ENCODE peak calls at places on chromosome X, in eight cellular contexts. W is endothelial cell of umbilical vein, V is heart left ventricle, K is IMR-90, D is uterus, N is sigmoid colon, O is adrenal gland, Y is A549. R is an unnamed sample.
A peak's percentile ranks its signal among the peaks of the same experiment; 100 is the strongest.

GRCh38 chrX:51376672-51377071 is 44.0 kb downstream of the NUDT10 start:
- DNase-seq in V (no peak), O (no peak), D (no peak), N (no peak), W (no peak), K (no peak), Y (no peak), R (no peak)

GRCh38 chrX:37989304-37989703 is 17.0 kb upstream of the SYTL5 start:
- DNase-seq in V (no peak), O (no peak), K (no peak), Y (no peak), N (no peak), D (no peak), W (no peak), R (no peak)

GRCh38 chrX:130024127-130024526 is 41.7 kb downstream of the BCORL1 start:
- DNase-seq in W (peak; percentile 28), O (peak; percentile 85), Y (peak; percentile 40), D (peak; percentile 68), K (peak; percentile 17), N (peak; percentile 86), V (peak; percentile 81), R (peak; percentile 63)

GRCh38 chrX:129534816-129535578 is 5.1 kb upstream of the OCRL start:
- DNase-seq in V (no peak), D (no peak), K (peak; percentile 60), W (no peak), N (no peak), Y (no peak), O (no peak), R (no peak)

GRCh38 chrX:23513121-23513520 is 154.2 kb upstream of the PRDX4 start:
- DNase-seq in Y (no peak), K (no peak), O (no peak), N (no peak), D (no peak), W (no peak), V (no peak), R (no peak)

GRCh38 chrX:49754238-49754857 is 58.6 kb upstream of the PAGE1 start:
- DNase-seq in N (peak; percentile 64), D (peak; percentile 42), K (peak; percentile 28), Y (peak; percentile 4), W (peak; percentile 32), O (peak; percentile 58), V (no peak), R (peak; percentile 59)

GRCh38 chrX:72308209-72308565 is 2.5 kb upstream of the CITED1 start:
- DNase-seq in V (no peak), N (no peak), K (no peak), D (no peak), W (no peak), Y (no peak), O (no peak), R (no peak)

GRCh38 chrX:22059800-22060199 is 27.7 kb downstream of the PHEX start:
- DNase-seq in D (no peak), Y (no peak), N (no peak), K (no peak), O (no peak), W (no peak), V (no peak), R (no peak)

GRCh38 chrX:17860811-17861495 is at the start of gene RAI2:
- DNase-seq in W (no peak), N (peak; percentile 72), V (peak; percentile 61), D (peak; percentile 71), O (peak; percentile 30), K (no peak), Y (no peak), R (peak; percentile 50)

GRCh38 chrX:8960809-8961413 is 73.0 kb downstream of the FAM9B start:
- DNase-seq in O (no peak), D (no peak), W (no peak), Y (no peak), K (no peak), V (no peak), N (no peak), R (no peak)

GRCh38 chrX:113399501-113400192 is 559.0 kb upstream of the AMOT start:
- DNase-seq in W (peak; percentile 49), N (no peak), D (no peak), K (no peak), O (no peak), Y (no peak), V (no peak), R (no peak)

GRCh38 chrX:109472939-109473713 is 8.8 kb downstream of the GUCY2F start:
- DNase-seq in D (no peak), O (peak; percentile 33), K (peak; percentile 31), Y (no peak), V (no peak), N (no peak), W (peak; percentile 77), R (peak; percentile 15)

GRCh38 chrX:1451676-1452496 is 823 bp downstream of the ASMTL start:
- DNase-seq in O (no peak), Y (no peak), D (peak; percentile 44), W (no peak), K (no peak), N (peak; percentile 80), V (no peak), R (peak; percentile 11)

GRCh38 chrX:12974217-12974796 is 603 bp upstream of the TMSB4X start:
- DNase-seq in N (peak; percentile 83), V (peak; percentile 81), W (peak; percentile 58), Y (peak; percentile 60), D (peak; percentile 73), O (peak; percentile 59), K (peak; percentile 54), R (peak; percentile 28)

GRCh38 chrX:51608766-51609165 is 9.9 kb downstream of the CENPVL3 start:
- DNase-seq in K (peak; percentile 2), N (no peak), W (no peak), O (no peak), D (no peak), Y (no peak), V (no peak), R (no peak)

GRCh38 chrX:41459714-41460113 is 12.6 kb downstream of the NYX start:
- DNase-seq in V (no peak), Y (no peak), N (no peak), D (no peak), K (peak; percentile 28), W (no peak), O (no peak), R (no peak)

GRCh38 chrX:132488819-132489255 is at the start of gene MBNL3:
- DNase-seq in O (peak; percentile 56), D (peak; percentile 51), V (peak; percentile 70), K (peak; percentile 5), N (peak; percentile 64), W (peak; percentile 43), Y (no peak), R (peak; percentile 68)

GRCh38 chrX:78019586-78020483 is 50.4 kb upstream of the PGAM4 start:
- DNase-seq in O (no peak), N (no peak), Y (no peak), K (no peak), V (no peak), D (no peak), W (no peak), R (no peak)

GRCh38 chrX:154436597-154437397 is at the start of gene GDI1:
- DNase-seq in V (peak; percentile 82), W (no peak), K (peak; percentile 22), O (peak; percentile 43), Y (peak; percentile 58), N (peak; percentile 82), D (no peak), R (no peak)

GRCh38 chrX:121103381-121103780 is 56.0 kb downstream of the GLUD2 start:
- DNase-seq in D (no peak), W (no peak), N (no peak), O (no peak), V (no peak), Y (no peak), K (no peak), R (no peak)

GRCh38 chrX:12950851-12951589 is 23.9 kb upstream of the TMSB4X start:
- DNase-seq in N (no peak), K (no peak), V (peak; percentile 61), Y (peak; percentile 78), D (no peak), W (no peak), O (peak; percentile 18), R (no peak)

GRCh38 chrX:46263494-46263893 is 281.7 kb downstream of the ZNF674 start:
- DNase-seq in W (no peak), D (no peak), Y (no peak), N (no peak), V (no peak), K (no peak), O (no peak), R (no peak)
- H3K27ac ChIP-seq in W (no peak overlapping the region), D (no peak overlapping the region), Y (peak overlapping the region; percentile 68), N (no peak overlapping the region), V (no peak overlapping the region), K (no peak overlapping the region), O (no peak overlapping the region), R (no peak overlapping the region)

DNA sequence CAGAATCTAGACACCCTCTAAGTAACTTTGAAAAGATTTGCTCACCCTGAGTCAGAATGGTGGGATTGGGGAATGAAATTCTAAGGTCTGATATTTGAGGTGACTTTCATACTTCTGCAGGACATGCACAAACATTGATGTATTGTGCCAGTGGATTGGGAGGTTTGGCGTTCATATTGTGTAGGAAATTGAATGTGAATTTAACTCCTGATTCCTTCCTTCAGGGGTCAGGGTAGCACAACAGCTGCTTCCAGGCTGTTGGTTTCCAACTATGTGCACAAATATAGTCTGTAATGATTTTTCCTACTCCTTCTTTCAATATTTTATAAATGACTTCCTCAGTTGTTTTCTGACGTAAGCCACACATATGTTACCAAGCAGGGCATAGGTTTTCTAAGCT is 3.1 kb downstream of the IL1RAPL1 start:
- DNase-seq in V (no peak), Y (no peak), O (no peak), W (peak; percentile 69), K (peak; percentile 32), D (no peak), N (no peak), R (no peak)
- H3K4me3 ChIP-seq in V (peak overlapping the region; percentile 12), Y (no peak overlapping the region), O (no peak overlapping the region), W (peak overlapping the region; percentile 1), K (no peak overlapping the region), D (no peak overlapping the region), N (no peak overlapping the region), R (no peak overlapping the region)

GRCh38 chrX:47217121-47217851 is 1.2 kb upstream of the CDK16 start:
- DNase-seq in K (peak; percentile 62), Y (peak; percentile 14), O (peak; percentile 60), V (no peak), D (peak; percentile 44), W (no peak), N (peak; percentile 80), R (no peak)
- TF ChIP-seq POLR2A in K (no peak), Y (no peak), O (no peak), V (no peak), D (no peak), W (no peak), N (no peak), R (no peak)

GRCh38 chrX:4380710-4381109 is 667.3 kb upstream of the PRKX start:
- DNase-seq in D (no peak), N (no peak), K (no peak), V (no peak), O (no peak), Y (no peak), W (no peak), R (no peak)

GRCh38 chrX:4379071-4379470 is 665.6 kb upstream of the PRKX start:
- DNase-seq in W (no peak), Y (no peak), K (no peak), O (no peak), V (no peak), D (no peak), N (no peak), R (no peak)

DNA sequence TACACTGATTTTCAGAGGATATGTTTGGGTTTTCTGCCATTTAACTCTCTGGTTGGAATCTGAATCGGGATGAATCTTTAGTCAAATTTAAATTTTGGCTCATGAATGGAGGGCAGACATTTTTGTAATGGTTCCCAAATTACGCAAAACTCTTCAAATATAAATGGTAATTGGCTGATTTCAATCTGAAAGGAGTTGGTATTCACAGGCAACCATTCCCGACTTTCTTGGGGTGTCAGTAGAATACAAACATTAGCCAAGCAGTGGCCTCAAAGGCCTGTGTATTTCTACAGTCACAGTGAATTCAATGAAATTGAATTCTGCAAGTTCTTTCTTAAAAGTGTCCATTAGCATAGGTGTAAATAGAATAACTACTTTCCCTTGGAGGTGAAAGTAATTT is 668.8 kb upstream of the PRKX start:
- DNase-seq in K (no peak), N (no peak), O (no peak), W (no peak), Y (no peak), V (no peak), D (no peak), R (no peak)
- H3K27ac ChIP-seq in K (no peak overlapping the region), N (no peak overlapping the region), O (no peak overlapping the region), W (no peak overlapping the region), Y (no peak overlapping the region), V (no peak overlapping the region), D (no peak overlapping the region), R (no peak overlapping the region)